ENCODE peak calls at places on chromosomes 13 and 19, in six cellular contexts. V, F, R, G, I and X are unnamed samples.

GRCh38 chr19:1862424-1863307 is 713 bp downstream of the KLF16 start:
- DNase-seq in V (no peak), F (no peak), R (no peak), G (peak), I (peak), X (no peak)

GRCh38 chr13:108352599-108352998 is 83.1 kb downstream of the TNFSF13B start:
- DNase-seq in V (no peak), F (no peak), R (no peak), G (no peak), I (no peak), X (no peak)

GRCh38 chr19:53037101-53038097 is 7.1 kb upstream of the ERVV-2 start:
- DNase-seq in V (no peak), F (no peak), R (no peak), G (peak), I (peak), X (no peak)

GRCh38 chr13:24133396-24133795 is 27.1 kb upstream of the SPATA13 start:
- DNase-seq in V (no peak), F (no peak), R (no peak), G (no peak), I (no peak), X (no peak)

GRCh38 chr13:60482012-60482411 is 85.0 kb downstream of the TDRD3 start:
- DNase-seq in V (no peak), F (no peak), R (no peak), G (no peak), I (no peak), X (no peak)

GRCh38 chr13:63737418-63737817 is 2321.8 kb upstream of the PCDH20 start:
- DNase-seq in V (no peak), F (no peak), R (no peak), G (no peak), I (no peak), X (peak)

GRCh38 chr19:3270908-3271307 is 46.4 kb downstream of the CELF5 start:
- DNase-seq in V (no peak), F (no peak), R (no peak), G (peak), I (peak), X (peak)

GRCh38 chr13:66349945-66350344 is 880.2 kb downstream of the PCDH9 start:
- DNase-seq in V (no peak), F (no peak), R (no peak), G (no peak), I (no peak), X (no peak)

GRCh38 chr13:31807090-31807541 is 67.8 kb downstream of the RXFP2 start:
- DNase-seq in V (no peak), F (no peak), R (no peak), G (no peak), I (no peak), X (no peak)

GRCh38 chr19:3499738-3500428 is 591 bp downstream of the DOHH start:
- DNase-seq in V (no peak), F (no peak), R (no peak), G (no peak), I (peak), X (no peak)

GRCh38 chr19:43505186-43505456 is 575 bp upstream of the PHLDB3 start:
- DNase-seq in V (no peak), F (no peak), R (no peak), G (no peak), I (no peak), X (no peak)

GRCh38 chr13:30735025-30735967 is at the start of gene ALOX5AP:
- DNase-seq in V (no peak), F (no peak), R (peak), G (no peak), I (no peak), X (no peak)

GRCh38 chr13:28657784-28658538 is 969 bp upstream of the POMP start:
- DNase-seq in V (no peak), F (no peak), R (peak), G (peak), I (peak), X (no peak)
- TF ChIP-seq CHD2 in V (no peak), F (no peak), R (no peak), G (no peak), I (no peak), X (no peak)

GRCh38 chr13:85528578-85529215 is 270.5 kb downstream of the SLITRK6 start:
- DNase-seq in V (no peak), F (no peak), R (no peak), G (no peak), I (no peak), X (no peak)
- TF ChIP-seq CHD2 in V (no peak), F (no peak), R (no peak), G (no peak), I (no peak), X (no peak)

GRCh38 chr19:5142725-5143097 is 173.8 kb downstream of the KDM4B start:
- DNase-seq in V (no peak), F (no peak), R (no peak), G (no peak), I (no peak), X (no peak)

GRCh38 chr19:5138606-5139594 is 170.0 kb downstream of the KDM4B start:
- DNase-seq in V (no peak), F (no peak), R (peak), G (peak), I (no peak), X (no peak)

GRCh38 chr19:5141926-5142724 is 173.2 kb downstream of the KDM4B start:
- DNase-seq in V (no peak), F (no peak), R (no peak), G (no peak), I (no peak), X (no peak)

GRCh38 chr19:5143471-5144411 is 174.8 kb downstream of the KDM4B start:
- DNase-seq in V (no peak), F (no peak), R (no peak), G (no peak), I (no peak), X (no peak)

DNA sequence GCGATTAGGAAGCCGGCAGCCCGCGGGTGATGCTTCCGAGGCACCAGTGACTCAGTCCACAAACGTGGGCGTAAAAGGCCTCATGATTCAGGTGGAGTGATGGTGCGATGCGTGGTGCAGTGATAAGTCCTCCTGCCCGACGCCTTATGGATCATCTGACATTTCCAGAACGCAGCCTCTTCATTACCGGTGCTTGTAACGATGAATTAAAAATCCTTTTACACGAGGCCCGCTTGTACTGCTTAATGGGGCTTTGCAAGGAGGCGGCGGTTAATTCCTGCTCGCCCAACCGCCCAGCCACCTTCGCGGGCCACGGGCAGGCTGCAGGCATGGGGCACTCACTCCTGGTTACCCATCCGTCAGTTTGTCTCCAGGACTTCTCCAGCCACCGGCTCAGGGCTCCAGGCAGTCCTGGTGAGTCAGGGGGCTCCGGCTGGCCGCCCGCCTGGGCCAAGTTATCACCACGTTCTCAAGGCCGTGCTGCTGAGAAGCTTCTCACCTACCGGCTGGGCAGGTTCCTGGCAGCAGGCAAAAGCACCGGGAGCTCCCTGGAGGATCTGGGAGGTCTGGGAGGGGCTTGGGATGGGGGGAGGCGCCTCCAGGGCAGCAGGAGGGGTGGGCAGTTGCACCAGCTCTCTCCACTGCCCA is 172.5 kb downstream of the KDM4B start:
- DNase-seq in V (no peak), F (no peak), R (no peak), G (no peak), I (no peak), X (no peak)
- TF ChIP-seq CHD2 in V (no peak), F (no peak), R (no peak), G (no peak), I (no peak), X (no peak)

DNA sequence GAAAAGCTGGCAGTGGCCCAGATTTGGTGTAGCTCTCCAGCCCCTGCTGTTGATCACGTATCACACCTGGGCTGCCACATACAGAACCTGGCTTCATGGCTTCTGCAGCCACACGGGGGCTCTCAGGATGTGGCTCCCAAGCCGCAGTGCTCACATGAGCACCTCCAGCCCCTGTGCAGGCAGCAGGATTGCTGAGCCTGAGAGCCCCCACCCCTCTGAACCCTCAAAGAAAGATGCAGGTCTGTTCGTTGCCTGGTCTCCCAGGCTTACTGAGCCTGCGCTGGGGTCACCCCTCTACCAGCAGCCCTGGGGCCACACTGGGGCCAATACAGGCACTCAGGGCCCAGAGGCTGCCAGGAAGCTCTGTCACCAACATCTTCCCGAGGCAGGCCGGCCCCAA is 2.7 kb downstream of the PLEKHF1 start:
- DNase-seq in V (no peak), F (no peak), R (no peak), G (peak), I (no peak), X (no peak)
- TF ChIP-seq CHD2 in V (no peak), F (no peak), R (no peak), G (no peak), I (no peak), X (no peak)

GRCh38 chr19:12843999-12844732 is 5.9 kb downstream of the MAST1 start:
- DNase-seq in V (no peak), F (no peak), R (no peak), G (no peak), I (no peak), X (no peak)

GRCh38 chr19:12843328-12843727 is 5.0 kb downstream of the MAST1 start:
- DNase-seq in V (no peak), F (no peak), R (no peak), G (no peak), I (no peak), X (no peak)

GRCh38 chr19:12842511-12842910 is 4.2 kb downstream of the MAST1 start:
- DNase-seq in V (no peak), F (no peak), R (no peak), G (no peak), I (no peak), X (no peak)

DNA sequence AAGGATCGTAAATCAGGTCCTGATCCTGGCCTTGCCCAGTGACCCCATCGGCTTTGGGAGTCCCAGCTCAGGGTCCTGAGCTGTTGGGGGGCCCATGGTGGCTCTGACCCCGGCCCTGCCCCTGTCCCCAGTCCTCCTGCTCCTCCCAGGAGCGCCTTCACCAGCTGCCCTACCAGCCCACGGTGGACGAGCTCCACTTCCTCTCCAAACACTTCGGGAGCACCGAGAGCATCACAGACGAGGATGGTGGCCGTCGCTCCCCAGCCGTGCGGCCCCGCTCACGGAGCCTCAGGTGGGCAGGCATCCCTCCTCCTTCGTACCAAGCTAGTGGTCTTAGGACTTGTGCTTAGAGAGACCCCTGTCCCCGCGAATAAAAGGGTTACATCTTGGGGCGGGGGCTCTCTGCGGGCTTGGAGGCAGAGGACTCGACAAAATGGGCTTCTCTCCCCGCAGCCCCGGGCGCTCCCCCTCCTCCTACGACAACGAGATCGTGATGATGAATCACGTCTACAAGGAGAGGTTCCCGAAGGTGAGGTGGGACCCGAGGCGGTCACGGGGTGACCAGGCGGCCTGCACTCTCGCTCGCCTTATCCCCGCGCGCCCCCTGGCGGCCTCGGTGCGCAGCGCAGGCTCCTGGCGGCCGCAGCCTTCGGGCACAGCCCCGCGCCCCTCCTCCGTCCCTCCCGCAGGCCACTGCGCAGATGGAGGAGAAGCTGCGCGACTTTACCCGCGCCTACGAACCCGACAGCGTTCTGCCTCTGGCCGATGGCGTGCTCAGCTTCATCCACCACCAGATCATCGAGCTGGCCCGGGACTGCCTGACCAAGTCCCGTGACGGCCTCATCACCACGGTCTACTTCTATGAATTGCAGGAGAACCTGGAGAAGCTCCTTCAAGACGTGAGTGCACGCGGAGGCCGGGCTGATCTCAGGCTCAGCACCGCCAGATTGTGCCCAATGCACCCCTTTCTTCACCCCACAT is 9.1 kb downstream of the MAST1 start:
- DNase-seq in V (no peak), F (peak), R (no peak), G (peak), I (peak), X (peak)
- TF ChIP-seq CHD2 in V (no peak), F (no peak), R (peak), G (peak), I (no peak), X (no peak)

GRCh38 chr19:46298477-46299003 is 1.7 kb downstream of the HIF3A start:
- DNase-seq in V (no peak), F (no peak), R (no peak), G (no peak), I (no peak), X (no peak)

GRCh38 chr19:46297700-46298476 is 1.0 kb downstream of the HIF3A start:
- DNase-seq in V (no peak), F (no peak), R (no peak), G (peak), I (peak), X (no peak)

GRCh38 chr19:46296722-46297431 is at the start of gene HIF3A:
- DNase-seq in V (peak), F (no peak), R (no peak), G (peak), I (peak), X (no peak)

GRCh38 chr19:46299004-46299509 is 2.2 kb downstream of the HIF3A start:
- DNase-seq in V (no peak), F (peak), R (no peak), G (no peak), I (peak), X (peak)

DNA sequence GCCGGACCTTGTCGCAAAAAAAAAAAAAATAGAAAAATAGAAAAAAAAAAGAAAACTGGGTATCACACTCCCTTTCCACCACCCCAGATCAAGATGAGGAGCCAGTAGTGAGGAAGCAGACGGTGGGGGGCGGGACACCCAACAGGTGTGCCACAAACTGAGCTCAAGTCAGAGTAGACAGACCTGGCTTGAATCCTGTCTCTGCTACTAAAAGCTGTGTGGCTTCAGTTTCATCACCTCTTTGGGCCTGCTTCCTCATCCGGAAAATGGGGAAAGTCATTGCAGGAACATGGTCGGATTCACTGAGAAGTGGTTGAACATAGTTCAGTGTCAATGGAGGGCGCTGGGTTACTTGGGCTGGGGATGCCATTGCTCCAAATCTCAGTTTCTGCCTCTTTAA is 2.9 kb downstream of the HIF3A start:
- DNase-seq in V (no peak), F (no peak), R (no peak), G (no peak), I (no peak), X (no peak)
- TF ChIP-seq CHD2 in V (no peak), F (no peak), R (no peak), G (no peak), I (no peak), X (no peak)

DNA sequence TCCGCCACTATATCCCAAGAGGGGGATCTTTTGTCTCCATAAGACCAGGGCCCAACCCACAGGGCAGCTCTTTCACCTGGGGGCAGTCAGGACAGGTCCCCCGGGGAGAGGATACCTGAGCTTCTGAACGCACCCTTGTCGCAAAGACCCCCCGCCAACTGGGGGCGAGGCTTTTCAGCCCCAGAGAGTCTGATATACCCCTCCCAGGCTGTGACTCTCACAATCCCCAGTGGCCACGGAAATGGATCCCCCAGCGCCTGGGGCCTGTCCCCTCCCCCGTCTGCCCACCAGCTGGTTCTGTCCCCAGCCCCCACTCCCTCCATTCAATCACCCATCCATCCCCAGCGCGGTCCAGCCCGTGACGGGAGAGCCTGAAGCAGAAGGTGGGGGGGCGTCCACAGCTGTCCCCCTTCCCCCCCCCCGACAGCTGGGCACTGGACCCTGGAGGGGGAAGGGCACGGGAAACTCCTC is 858 bp downstream of the DOCK6 start:
- DNase-seq in V (no peak), F (no peak), R (no peak), G (no peak), I (peak), X (no peak)
- TF ChIP-seq CHD2 in V (no peak), F (no peak), R (no peak), G (no peak), I (no peak), X (no peak)